ENCODE peak calls at places on chromosomes 12 and 14, in five cellular contexts. One of them, this sample, is unnamed.
A peak's percentile ranks its signal among the peaks of the same experiment; 100 is the strongest.

GRCh38 chr12:32949815-32950214 is 53.2 kb upstream of the PKP2 start:
- DNase-seq in tibial nerve: no peak
- DNase-seq in vagina: no peak
- DNase-seq in esophagus squamous epithelium: no peak
- DNase-seq in K562: no peak
- DNase-seq in this sample: no peak

GRCh38 chr12:88781909-88782308 is 201.6 kb upstream of the KITLG start:
- DNase-seq in tibial nerve: no peak
- DNase-seq in vagina: no peak
- DNase-seq in esophagus squamous epithelium: no peak
- DNase-seq in K562: no peak
- DNase-seq in this sample: no peak

GRCh38 chr14:60590907-60591510 is 58.3 kb downstream of the SIX1 start:
- DNase-seq in tibial nerve: no peak
- DNase-seq in vagina: no peak
- DNase-seq in esophagus squamous epithelium: no peak
- DNase-seq in K562: no peak
- DNase-seq in this sample: no peak

GRCh38 chr12:120820885-120821510 is 83.2 kb downstream of the SPPL3 start:
- DNase-seq in tibial nerve: no peak
- DNase-seq in vagina: no peak
- DNase-seq in esophagus squamous epithelium: no peak
- DNase-seq in K562: no peak
- DNase-seq in this sample: no peak

GRCh38 chr12:116916714-116917114 is 6.0 kb downstream of the FBXW8 start:
- DNase-seq in tibial nerve: no peak
- DNase-seq in vagina: no peak
- DNase-seq in esophagus squamous epithelium: no peak
- DNase-seq in K562: peak; percentile 83
- DNase-seq in this sample: no peak

GRCh38 chr12:54479421-54479820 is 6.0 kb upstream of the GTSF1 start:
- DNase-seq in tibial nerve: no peak
- DNase-seq in vagina: no peak
- DNase-seq in esophagus squamous epithelium: no peak
- DNase-seq in K562: no peak
- DNase-seq in this sample: no peak

GRCh38 chr12:89733579-89734201 is 25.1 kb upstream of the ATP2B1 start:
- DNase-seq in tibial nerve: no peak
- DNase-seq in vagina: no peak
- DNase-seq in esophagus squamous epithelium: no peak
- DNase-seq in K562: peak; percentile 46
- DNase-seq in this sample: no peak

GRCh38 chr14:103380719-103381377 is 4.4 kb upstream of the MARK3 start:
- DNase-seq in tibial nerve: no peak
- DNase-seq in vagina: no peak
- DNase-seq in esophagus squamous epithelium: no peak
- DNase-seq in K562: no peak
- DNase-seq in this sample: no peak

GRCh38 chr14:63770187-63770807 is 42.4 kb upstream of the SGPP1 start:
- DNase-seq in tibial nerve: no peak
- DNase-seq in vagina: no peak
- DNase-seq in esophagus squamous epithelium: no peak
- DNase-seq in K562: peak; percentile 40
- DNase-seq in this sample: no peak

GRCh38 chr14:52553002-52553670 is 500 bp downstream of the GPR137C start:
- DNase-seq in tibial nerve: no peak
- DNase-seq in vagina: no peak
- DNase-seq in esophagus squamous epithelium: no peak
- DNase-seq in K562: peak; percentile 23
- DNase-seq in this sample: peak; percentile 25

GRCh38 chr12:132171293-132171967 is 27.2 kb downstream of the NOC4L start:
- DNase-seq in tibial nerve: no peak
- DNase-seq in vagina: no peak
- DNase-seq in esophagus squamous epithelium: no peak
- DNase-seq in K562: no peak
- DNase-seq in this sample: no peak

GRCh38 chr14:23413681-23414080 is 5.6 kb upstream of the MYH6 start:
- DNase-seq in tibial nerve: no peak
- DNase-seq in vagina: no peak
- DNase-seq in esophagus squamous epithelium: no peak
- DNase-seq in K562: no peak
- DNase-seq in this sample: peak; percentile 31

GRCh38 chr14:23415821-23416480 is 7.9 kb upstream of the MYH6 start:
- DNase-seq in tibial nerve: no peak
- DNase-seq in vagina: no peak
- DNase-seq in esophagus squamous epithelium: no peak
- DNase-seq in K562: no peak
- DNase-seq in this sample: no peak

GRCh38 chr14:23411563-23412525 is 3.8 kb upstream of the MYH6 start:
- DNase-seq in tibial nerve: no peak
- DNase-seq in vagina: no peak
- DNase-seq in esophagus squamous epithelium: no peak
- DNase-seq in K562: no peak
- DNase-seq in this sample: peak; percentile 41

GRCh38 chr14:23414906-23415820 is 7.1 kb upstream of the MYH6 start:
- DNase-seq in tibial nerve: no peak
- DNase-seq in vagina: no peak
- DNase-seq in esophagus squamous epithelium: no peak
- DNase-seq in K562: no peak
- DNase-seq in this sample: no peak

GRCh38 chr14:23414254-23414653 is 6.2 kb upstream of the MYH6 start:
- DNase-seq in tibial nerve: no peak
- DNase-seq in vagina: no peak
- DNase-seq in esophagus squamous epithelium: no peak
- DNase-seq in K562: no peak
- DNase-seq in this sample: no peak
- H3K27me3 ChIP-seq in tibial nerve: no peaks in the 10 kb centered on the region
- H3K27me3 ChIP-seq in vagina: no peaks in the 10 kb centered on the region
- H3K27me3 ChIP-seq in esophagus squamous epithelium: peaks cover 15% of the 10 kb centered on the region
- H3K27me3 ChIP-seq in K562: peaks cover 23% of the 10 kb centered on the region
- H3K27me3 ChIP-seq in this sample: no peaks in the 10 kb centered on the region

GRCh38 chr14:74945261-74945851 is 10.0 kb downstream of the PGF start:
- DNase-seq in tibial nerve: no peak
- DNase-seq in vagina: no peak
- DNase-seq in esophagus squamous epithelium: no peak
- DNase-seq in K562: peak; percentile 83
- DNase-seq in this sample: no peak
- TF ChIP-seq CTCF in tibial nerve: peak; percentile 31
- TF ChIP-seq CTCF in vagina: no peak
- TF ChIP-seq CTCF in esophagus squamous epithelium: peak; percentile 46
- TF ChIP-seq CTCF in K562: peak; percentile 71
- TF ChIP-seq CTCF in this sample: peak; percentile 4

DNA sequence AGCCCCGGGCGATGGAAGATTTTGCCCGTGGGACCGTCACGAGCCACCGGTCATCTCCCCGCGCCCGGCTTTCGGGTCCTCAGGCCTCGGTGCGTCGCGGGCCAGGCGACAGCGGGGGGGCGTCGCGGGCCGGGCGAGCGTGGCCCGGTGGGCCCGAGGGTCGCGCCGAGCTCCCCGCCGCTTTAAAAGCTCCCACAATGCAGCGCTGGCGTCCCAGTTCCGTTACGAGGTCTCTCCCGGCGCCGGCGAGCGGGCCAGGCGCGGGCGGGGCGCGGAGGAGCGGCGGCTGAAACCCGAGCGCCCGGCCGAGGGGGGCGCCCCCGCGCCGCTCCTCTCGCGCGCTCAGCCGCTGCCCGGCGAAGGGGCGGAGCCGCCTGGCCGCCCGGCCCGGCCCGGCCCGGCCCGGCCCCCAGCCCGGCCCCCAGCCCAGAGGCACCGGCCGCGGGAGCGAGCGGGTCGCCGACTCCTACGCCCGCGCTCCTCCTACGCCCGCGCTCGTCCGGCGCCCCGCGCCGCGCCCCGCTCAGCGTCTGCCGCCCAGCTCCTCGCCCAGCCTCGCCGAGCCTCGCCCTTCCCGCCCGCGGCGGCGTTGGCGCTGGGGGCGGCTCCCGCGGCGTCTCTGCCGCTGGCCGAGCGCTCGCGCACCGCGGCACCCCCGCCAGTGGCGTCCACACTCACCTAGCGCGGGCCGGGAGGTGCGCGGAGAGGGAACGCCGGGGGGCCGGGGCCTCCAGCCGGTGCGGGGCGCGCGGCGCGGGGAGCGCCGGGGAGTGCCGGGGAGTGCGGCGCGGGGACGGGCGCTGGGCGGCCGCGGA is at the start of gene RASSF8:
- DNase-seq in tibial nerve: peak; percentile 37
- DNase-seq in vagina: no peak
- DNase-seq in esophagus squamous epithelium: no peak
- DNase-seq in K562: peak; percentile 64
- DNase-seq in this sample: peak; percentile 48
- TF ChIP-seq POLR2A in tibial nerve: peak; percentile 79
- TF ChIP-seq POLR2A in vagina: peak; percentile 86
- TF ChIP-seq POLR2A in esophagus squamous epithelium: no peak
- TF ChIP-seq POLR2A in K562: no peak
- TF ChIP-seq POLR2A in this sample: peak; percentile 83

GRCh38 chr12:52501490-52501889 is 8.4 kb upstream of the KRT6A start:
- DNase-seq in tibial nerve: no peak
- DNase-seq in vagina: no peak
- DNase-seq in esophagus squamous epithelium: no peak
- DNase-seq in K562: no peak
- DNase-seq in this sample: no peak

GRCh38 chr12:52508211-52508610 is 12.0 kb downstream of the KRT5 start:
- DNase-seq in tibial nerve: no peak
- DNase-seq in vagina: peak; percentile 84
- DNase-seq in esophagus squamous epithelium: no peak
- DNase-seq in K562: no peak
- DNase-seq in this sample: no peak

DNA sequence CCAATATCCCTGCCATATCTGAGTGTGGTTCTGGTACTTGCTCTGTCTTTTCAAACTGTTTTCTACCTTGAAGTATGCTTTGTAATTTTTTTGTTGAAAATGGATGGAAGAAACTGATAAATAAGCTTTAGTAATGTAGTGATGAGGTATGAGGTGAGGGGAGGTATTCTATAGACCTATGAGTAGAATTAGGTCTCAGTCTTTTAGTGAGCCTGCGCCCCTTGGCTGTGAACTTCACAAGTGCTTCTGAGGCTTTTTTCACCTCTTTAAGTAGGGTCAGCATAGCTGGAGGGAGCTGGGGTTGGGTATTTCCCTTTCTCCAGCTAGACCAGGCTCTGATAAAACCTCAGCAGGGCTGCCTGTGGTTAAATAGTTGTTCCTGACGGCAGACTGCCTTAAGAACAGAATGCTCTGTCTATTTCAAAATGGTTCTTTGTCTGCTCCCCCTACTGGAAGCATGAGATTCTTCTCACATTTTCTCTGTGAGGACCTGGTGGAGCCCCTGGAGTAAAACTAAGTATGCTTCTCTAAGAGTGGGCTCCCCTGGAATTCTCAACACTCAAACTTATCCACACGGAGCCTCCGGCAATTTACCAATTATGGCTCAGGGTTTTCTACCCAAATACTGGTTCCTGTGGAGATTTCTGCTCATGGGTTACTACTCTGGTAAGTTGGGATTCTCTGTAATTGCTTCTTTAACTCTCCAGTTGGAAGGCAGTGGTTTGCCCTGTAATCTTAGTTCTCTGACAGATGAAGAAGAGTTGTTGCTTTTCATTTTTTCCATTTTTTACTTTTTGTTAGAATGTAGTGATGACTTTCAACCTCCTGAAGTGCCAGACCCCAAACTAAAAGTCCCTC is 13.1 kb downstream of the KRT5 start:
- DNase-seq in tibial nerve: no peak
- DNase-seq in vagina: no peak
- DNase-seq in esophagus squamous epithelium: no peak
- DNase-seq in K562: peak; percentile 20
- DNase-seq in this sample: no peak
- H3K27me3 ChIP-seq in tibial nerve: no peaks in the 10 kb centered on the region
- H3K27me3 ChIP-seq in vagina: no peaks in the 10 kb centered on the region
- H3K27me3 ChIP-seq in esophagus squamous epithelium: peaks cover 8% of the 10 kb centered on the region
- H3K27me3 ChIP-seq in K562: no peaks in the 10 kb centered on the region
- H3K27me3 ChIP-seq in this sample: peaks cover 2% of the 10 kb centered on the region

GRCh38 chr14:77097689-77098469 is at the start of gene CIPC:
- DNase-seq in tibial nerve: peak; percentile 100
- DNase-seq in vagina: peak; percentile 98
- DNase-seq in esophagus squamous epithelium: peak; percentile 100
- DNase-seq in K562: peak; percentile 96
- DNase-seq in this sample: peak; percentile 100
- TF ChIP-seq CTCF in tibial nerve: no peak
- TF ChIP-seq CTCF in vagina: peak; percentile 21
- TF ChIP-seq CTCF in esophagus squamous epithelium: no peak
- TF ChIP-seq CTCF in K562: no peak
- TF ChIP-seq CTCF in this sample: no peak

DNA sequence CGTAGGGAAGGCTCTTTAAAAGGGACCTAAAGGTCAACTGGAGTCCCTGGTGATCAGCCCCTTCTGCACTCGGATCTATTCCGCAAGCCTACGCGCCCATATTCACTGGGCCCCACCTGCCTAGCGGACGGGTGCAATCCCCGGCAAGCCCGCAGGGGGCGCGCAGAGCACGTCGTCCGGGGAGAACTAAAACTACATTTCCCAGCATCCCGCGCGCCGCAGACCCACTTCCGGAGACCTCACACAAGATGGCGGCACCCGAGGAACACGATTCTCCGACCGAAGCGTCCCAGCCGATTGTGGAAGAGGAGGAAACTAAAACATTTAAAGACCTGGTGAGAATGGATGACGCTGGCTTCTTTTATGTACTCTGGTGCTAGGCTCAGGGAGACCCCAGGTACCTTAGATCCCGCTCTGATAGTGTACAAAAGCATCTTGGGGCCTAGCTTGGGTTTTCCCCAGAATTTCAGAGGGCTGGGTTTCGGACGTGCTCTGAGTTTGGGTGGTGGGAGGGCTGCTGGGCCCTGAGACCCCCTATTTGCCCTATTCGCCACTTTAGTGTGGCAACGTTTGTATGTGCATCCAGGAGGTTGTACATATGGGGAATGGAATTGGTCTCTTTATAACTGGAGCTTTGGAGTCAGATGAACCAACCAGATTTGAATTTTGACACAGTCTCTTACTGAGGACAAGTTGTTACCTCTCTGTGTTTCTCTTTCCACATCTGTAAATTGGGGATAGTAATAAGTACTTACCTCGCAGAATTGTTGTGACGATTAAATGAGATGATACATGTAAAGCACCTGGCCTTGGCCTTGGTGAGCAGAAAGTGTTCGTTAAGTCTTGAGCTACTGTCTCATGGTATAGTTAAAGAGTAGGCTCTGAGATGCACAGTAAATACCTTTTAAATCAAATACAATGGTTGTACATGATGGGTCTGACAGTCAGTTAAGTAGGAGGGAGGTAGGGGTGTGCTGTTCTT is at the start of gene DDX47:
- DNase-seq in tibial nerve: peak; percentile 96
- DNase-seq in vagina: no peak
- DNase-seq in esophagus squamous epithelium: peak; percentile 73
- DNase-seq in K562: peak; percentile 92
- DNase-seq in this sample: peak; percentile 93
- TF ChIP-seq POLR2A in tibial nerve: peak; percentile 52
- TF ChIP-seq POLR2A in vagina: peak; percentile 15
- TF ChIP-seq POLR2A in esophagus squamous epithelium: peak; percentile 45
- TF ChIP-seq POLR2A in K562: peak; percentile 75
- TF ChIP-seq POLR2A in this sample: no peak